ENCODE peak calls at places on chromosomes 5 and 9, in eight cellular contexts. H is psoas muscle, T is endodermal cell, U is uterus, E is GM23248, Q is testis, O is RWPE1, G is neural progenitor cell. Z is an unnamed sample.
A peak's percentile ranks its signal among the peaks of the same experiment; 100 is the strongest.

GRCh38 chr9:110059461-110059860 is 148.5 kb downstream of the C9orf152 start:
- DNase-seq in H (no peak), U (peak; percentile 30), Q (peak; percentile 42), G (no peak), O (no peak), E (no peak), T (no peak), Z (no peak)

GRCh38 chr5:34491251-34491620 is 164.9 kb upstream of the RAI14 start:
- DNase-seq in U (no peak), T (peak; percentile 62), Q (no peak), O (no peak), H (no peak), G (no peak), E (peak; percentile 46), Z (no peak)

GRCh38 chr5:138336952-138337684 is 948 bp upstream of the FAM53C start:
- DNase-seq in O (peak; percentile 93), T (no peak), G (no peak), E (peak; percentile 85), U (peak; percentile 84), H (peak; percentile 80), Q (peak; percentile 92), Z (no peak)

GRCh38 chr5:59357421-59357977 is 536.0 kb downstream of the PDE4D start:
- DNase-seq in T (peak; percentile 81), E (no peak), O (no peak), H (peak; percentile 21), Q (peak; percentile 32), U (no peak), G (peak; percentile 33), Z (no peak)

GRCh38 chr9:83707518-83707767 is 315 bp downstream of the UBQLN1 start:
- DNase-seq in T (no peak), O (peak; percentile 79), H (peak; percentile 84), G (no peak), E (peak; percentile 95), Q (no peak), U (no peak), Z (no peak)

GRCh38 chr9:97907632-97908031 is 14.7 kb downstream of the TRMO start:
- DNase-seq in E (no peak), Q (no peak), O (no peak), T (no peak), U (no peak), G (no peak), H (no peak), Z (no peak)

GRCh38 chr5:83487155-83487554 is 15.6 kb downstream of the VCAN start:
- DNase-seq in Q (no peak), U (no peak), E (no peak), T (no peak), G (no peak), H (no peak), O (no peak), Z (no peak)

GRCh38 chr9:112487008-112487798 is 576 bp downstream of the KIAA1958 start:
- DNase-seq in G (peak; percentile 87), Q (peak; percentile 87), H (peak; percentile 58), E (peak; percentile 76), O (peak; percentile 81), T (peak; percentile 82), U (peak; percentile 52), Z (peak; percentile 30)

GRCh38 chr9:77569335-77569734 is 78.8 kb downstream of the GNA14 start:
- DNase-seq in O (no peak), H (no peak), U (no peak), Q (no peak), G (no peak), T (peak; percentile 60), E (no peak), Z (no peak)

GRCh38 chr9:97904725-97905124 is 17.6 kb downstream of the TRMO start:
- DNase-seq in G (no peak), H (no peak), Q (no peak), U (no peak), T (no peak), E (no peak), O (no peak), Z (no peak)

GRCh38 chr9:134459573-134459972 is 133.3 kb downstream of the RXRA start:
- DNase-seq in T (no peak), G (no peak), O (no peak), Q (no peak), E (no peak), H (no peak), U (no peak), Z (no peak)

GRCh38 chr5:179436321-179437122 is 91.3 kb upstream of the ADAMTS2 start:
- DNase-seq in T (no peak), Q (no peak), G (no peak), E (no peak), U (no peak), O (no peak), H (no peak), Z (no peak)

GRCh38 chr9:995776-996175 is 19.3 kb downstream of the DMRT3 start:
- DNase-seq in H (no peak), O (no peak), T (no peak), E (peak; percentile 50), G (no peak), Q (no peak), U (no peak), Z (no peak)

GRCh38 chr9:75382126-75382525 is 293.8 kb downstream of the OSTF1 start:
- DNase-seq in U (no peak), Q (no peak), H (no peak), G (no peak), E (no peak), O (no peak), T (no peak), Z (no peak)

GRCh38 chr9:113989781-113990569 is 88.1 kb downstream of the AMBP start:
- DNase-seq in G (no peak), U (no peak), T (no peak), Q (no peak), E (no peak), O (no peak), H (no peak), Z (no peak)

GRCh38 chr5:167633931-167634341 is 657.5 kb upstream of the WWC1 start:
- DNase-seq in O (no peak), Q (no peak), H (no peak), G (no peak), T (no peak), U (no peak), E (peak; percentile 96), Z (no peak)

GRCh38 chr9:14198049-14198448 is 115.9 kb downstream of the NFIB start:
- DNase-seq in H (no peak), U (no peak), O (no peak), Q (no peak), T (no peak), E (peak; percentile 22), G (no peak), Z (no peak)

GRCh38 chr5:178380086-178380485 is 147.5 kb upstream of the PHYKPL start:
- DNase-seq in U (no peak), G (no peak), H (no peak), E (no peak), T (no peak), Q (no peak), O (no peak), Z (no peak)

GRCh38 chr9:106733828-106734227 is 129.1 kb upstream of the ZNF462 start:
- DNase-seq in O (no peak), G (no peak), U (no peak), Q (no peak), E (no peak), T (no peak), H (no peak), Z (no peak)

GRCh38 chr5:115460476-115460875 is 84.1 kb downstream of the FEM1C start:
- DNase-seq in H (peak; percentile 62), U (no peak), E (peak; percentile 91), Q (no peak), T (no peak), O (peak; percentile 80), G (no peak), Z (no peak)

GRCh38 chr5:163248856-163249255 is 188.5 kb upstream of the CCNG1 start:
- DNase-seq in H (no peak), G (no peak), U (no peak), O (no peak), T (no peak), Q (no peak), E (no peak), Z (no peak)
- H3K27ac ChIP-seq in H (no peak overlapping the region), G (no peak overlapping the region), U (no peak overlapping the region), O (no peak overlapping the region), T (no peak overlapping the region), Q (no peak overlapping the region), E (no peak overlapping the region), Z (no peak overlapping the region)

DNA sequence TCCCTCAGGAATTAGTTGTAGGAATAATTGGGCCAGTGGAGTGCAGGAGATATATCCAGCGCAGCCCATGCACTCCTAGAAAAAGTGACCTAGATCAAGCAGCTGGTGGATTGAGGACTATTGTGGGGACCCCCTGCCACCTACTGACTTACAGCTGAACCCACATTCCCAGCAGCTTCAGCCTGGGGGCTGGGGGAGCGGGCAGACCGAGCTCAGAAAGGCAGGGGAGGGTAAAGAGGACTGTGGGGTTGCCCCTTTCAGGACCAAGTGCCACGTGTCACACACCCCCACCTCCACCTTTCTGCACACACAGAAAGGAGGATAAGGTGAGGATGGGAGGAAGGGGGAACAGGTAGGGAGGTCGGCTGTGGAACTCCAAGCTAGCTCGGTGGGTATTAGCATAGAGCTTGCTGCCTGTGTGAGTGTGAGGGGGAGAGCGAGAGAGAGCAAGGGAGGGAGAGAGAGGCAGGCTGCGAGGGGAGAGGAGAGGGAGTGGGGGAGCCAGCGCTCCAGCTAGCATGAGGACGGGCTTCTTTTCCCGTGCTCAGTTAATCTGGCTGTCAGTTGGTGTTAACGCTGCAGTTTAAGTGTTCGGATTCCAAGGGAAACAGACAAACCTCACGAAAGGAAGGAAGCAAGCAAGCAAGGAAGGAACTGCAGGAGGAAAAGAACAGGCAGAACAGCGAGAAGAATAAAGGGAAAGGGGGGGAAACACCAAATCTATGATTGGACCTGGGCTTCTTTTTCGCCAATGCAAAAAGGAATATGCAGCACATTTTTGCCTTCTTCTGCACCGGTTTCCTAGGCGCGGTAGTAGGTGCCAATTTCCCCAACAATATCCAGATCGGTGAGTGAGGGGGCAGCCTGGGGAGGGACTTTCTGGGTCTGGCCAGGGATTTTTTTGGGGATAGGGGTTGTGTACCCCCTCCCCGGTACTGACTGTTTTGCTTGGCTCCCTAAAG is at the start of gene GRIA1:
- DNase-seq in E (peak; percentile 40), H (no peak), Q (no peak), O (no peak), T (peak; percentile 82), G (peak; percentile 74), U (no peak), Z (no peak)
- H3K27ac ChIP-seq in E (no peak within 1 kb of the TSS), H (no peak within 1 kb of the TSS), Q (no peak within 1 kb of the TSS), O (no peak within 1 kb of the TSS), T (no peak within 1 kb of the TSS), G (no peak within 1 kb of the TSS), U (no peak within 1 kb of the TSS), Z (no peak within 1 kb of the TSS)

DNA sequence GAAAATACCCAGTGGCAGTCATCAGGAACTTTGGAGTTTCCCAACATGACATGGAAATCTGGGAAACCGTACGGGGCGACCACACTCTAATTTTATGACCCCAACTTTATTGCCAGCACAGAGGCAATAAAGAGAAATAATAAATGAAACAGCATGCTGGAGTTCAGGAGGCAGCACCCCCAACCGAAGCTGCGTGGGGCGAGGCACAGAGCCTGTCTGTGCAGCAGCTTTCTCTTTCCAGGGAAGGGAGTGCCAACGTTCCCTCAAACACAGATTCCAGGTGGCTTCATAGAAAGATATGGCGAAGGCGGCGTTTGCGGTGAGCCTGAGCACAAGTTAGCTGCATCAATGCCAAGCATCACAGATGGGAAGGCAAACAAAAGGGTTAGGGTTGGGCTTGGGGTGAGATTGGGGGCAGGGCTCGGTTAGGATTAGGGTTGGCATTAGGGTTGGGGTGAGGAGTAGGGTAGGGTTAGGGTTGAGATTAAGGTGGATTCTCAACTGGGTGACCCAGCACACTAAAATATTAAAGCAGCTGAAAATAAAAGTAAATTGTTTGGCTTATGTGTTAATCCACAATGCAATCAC is 114.8 kb downstream of the HSD17B3 start:
- DNase-seq in O (no peak), H (no peak), Q (peak; percentile 25), U (no peak), G (peak; percentile 28), T (no peak), E (no peak), Z (no peak)
- H3K27ac ChIP-seq in O (peak overlapping the region; percentile 88), H (no peak overlapping the region), Q (no peak overlapping the region), U (no peak overlapping the region), G (no peak overlapping the region), T (no peak overlapping the region), E (no peak overlapping the region), Z (no peak overlapping the region)

GRCh38 chr9:30851600-30851999 is 1532.8 kb upstream of the ACO1 start:
- DNase-seq in H (no peak), O (no peak), T (no peak), G (peak; percentile 2), E (no peak), Q (no peak), U (no peak), Z (no peak)
- H3K27ac ChIP-seq in H (no peak overlapping the region), O (no peak overlapping the region), T (no peak overlapping the region), G (no peak overlapping the region), E (no peak overlapping the region), Q (no peak overlapping the region), U (no peak overlapping the region), Z (no peak overlapping the region)

Z was measured in substantia nigra.